ENCODE peak calls at places on chromosomes 3 and 15, in four cellular contexts. One of them, this sample, is unnamed.

GRCh38 chr3:171286580-171287249 is 173.5 kb downstream of the TNIK start:
- DNase-seq in GM23248: no peak
- DNase-seq in neural progenitor cell: no peak
- DNase-seq in GM23338: no peak
- DNase-seq in this sample: peak

GRCh38 chr3:14450922-14451606 is 48.7 kb downstream of the SLC6A6 start:
- DNase-seq in neural progenitor cell: no peak
- DNase-seq in GM23338: no peak
- DNase-seq in GM23248: no peak
- DNase-seq in this sample: no peak

GRCh38 chr3:177306252-177306651 is 109.0 kb upstream of the TBL1XR1 start:
- DNase-seq in neural progenitor cell: no peak
- DNase-seq in GM23338: no peak
- DNase-seq in GM23248: peak
- DNase-seq in this sample: peak

GRCh38 chr3:134640872-134641470 is 9.9 kb downstream of the KY start:
- DNase-seq in GM23248: peak
- DNase-seq in neural progenitor cell: peak
- DNase-seq in GM23338: peak
- DNase-seq in this sample: peak

GRCh38 chr3:109806929-109807328 is 469.6 kb upstream of the DPPA4 start:
- DNase-seq in GM23248: peak
- DNase-seq in neural progenitor cell: no peak
- DNase-seq in GM23338: no peak
- DNase-seq in this sample: peak

GRCh38 chr3:143066033-143066432 is 53.5 kb upstream of the CHST2 start:
- DNase-seq in GM23248: no peak
- DNase-seq in neural progenitor cell: no peak
- DNase-seq in GM23338: no peak
- DNase-seq in this sample: no peak

GRCh38 chr3:141476033-141476432 is 10.8 kb upstream of the RASA2 start:
- DNase-seq in GM23248: no peak
- DNase-seq in neural progenitor cell: no peak
- DNase-seq in GM23338: no peak
- DNase-seq in this sample: no peak

GRCh38 chr3:12120374-12121140 is 38.2 kb downstream of the TIMP4 start:
- DNase-seq in GM23248: no peak
- DNase-seq in neural progenitor cell: no peak
- DNase-seq in GM23338: no peak
- DNase-seq in this sample: no peak

GRCh38 chr3:35817212-35817611 is 177.9 kb downstream of the ARPP21 start:
- DNase-seq in GM23248: no peak
- DNase-seq in GM23338: no peak
- DNase-seq in neural progenitor cell: no peak
- DNase-seq in this sample: no peak

GRCh38 chr3:39398700-39399099 is 7.8 kb upstream of the RPSA start:
- DNase-seq in neural progenitor cell: no peak
- DNase-seq in GM23248: no peak
- DNase-seq in GM23338: no peak
- DNase-seq in this sample: no peak

GRCh38 chr3:147298511-147298982 is 107.8 kb downstream of the ZIC4 start:
- DNase-seq in GM23338: peak
- DNase-seq in neural progenitor cell: no peak
- DNase-seq in GM23248: peak
- DNase-seq in this sample: peak

GRCh38 chr15:66760968-66761722 is 59.1 kb downstream of the SMAD6 start:
- DNase-seq in GM23248: peak
- DNase-seq in neural progenitor cell: no peak
- DNase-seq in GM23338: no peak
- DNase-seq in this sample: no peak

GRCh38 chr3:123602325-123602724 is 17.5 kb upstream of the HACD2 start:
- DNase-seq in GM23248: peak
- DNase-seq in neural progenitor cell: no peak
- DNase-seq in GM23338: no peak
- DNase-seq in this sample: peak

GRCh38 chr3:177973241-177973840 is 562.9 kb upstream of the KCNMB2 start:
- DNase-seq in neural progenitor cell: no peak
- DNase-seq in GM23338: no peak
- DNase-seq in GM23248: peak
- DNase-seq in this sample: peak

GRCh38 chr15:47027322-47027946 is 689.9 kb upstream of the SEMA6D start:
- DNase-seq in GM23248: no peak
- DNase-seq in neural progenitor cell: peak
- DNase-seq in GM23338: peak
- DNase-seq in this sample: no peak

GRCh38 chr3:30752961-30753360 is 141.5 kb downstream of the GADL1 start:
- DNase-seq in GM23338: no peak
- DNase-seq in neural progenitor cell: no peak
- DNase-seq in GM23248: peak
- DNase-seq in this sample: peak

GRCh38 chr15:40471778-40472130 is 970 bp downstream of the CHST14 start:
- DNase-seq in neural progenitor cell: peak
- DNase-seq in GM23338: peak
- DNase-seq in GM23248: peak
- DNase-seq in this sample: peak

GRCh38 chr15:57367556-57367955 is 8.7 kb upstream of the CGNL1 start:
- DNase-seq in GM23338: no peak
- DNase-seq in GM23248: no peak
- DNase-seq in neural progenitor cell: no peak
- DNase-seq in this sample: no peak

GRCh38 chr15:51097553-51098330 is 3.0 kb upstream of the TNFAIP8L3 start:
- DNase-seq in neural progenitor cell: no peak
- DNase-seq in GM23338: no peak
- DNase-seq in GM23248: peak
- DNase-seq in this sample: peak

GRCh38 chr15:63718590-63719035 is 115.1 kb downstream of the HERC1 start:
- DNase-seq in GM23248: peak
- DNase-seq in GM23338: no peak
- DNase-seq in neural progenitor cell: no peak
- DNase-seq in this sample: peak

GRCh38 chr3:146134348-146135117 is 26.5 kb downstream of the PLOD2 start:
- DNase-seq in GM23248: peak
- DNase-seq in GM23338: peak
- DNase-seq in neural progenitor cell: no peak
- DNase-seq in this sample: no peak

GRCh38 chr3:184177331-184177731 is 2.7 kb downstream of the AP2M1 start:
- DNase-seq in GM23338: no peak
- DNase-seq in neural progenitor cell: peak
- DNase-seq in GM23248: peak
- DNase-seq in this sample: no peak

GRCh38 chr15:30992465-30992864 is 1.0 kb upstream of the MTMR10 start:
- DNase-seq in GM23338: no peak
- DNase-seq in GM23248: peak
- DNase-seq in neural progenitor cell: no peak
- DNase-seq in this sample: no peak

GRCh38 chr3:13235079-13235478 is 161.8 kb upstream of the IQSEC1 start:
- DNase-seq in GM23248: no peak
- DNase-seq in neural progenitor cell: no peak
- DNase-seq in GM23338: peak
- DNase-seq in this sample: peak

GRCh38 chr15:78739996-78740903 is 71.0 kb downstream of the ADAMTS7 start:
- DNase-seq in GM23338: peak
- DNase-seq in neural progenitor cell: peak
- DNase-seq in GM23248: peak
- DNase-seq in this sample: peak

GRCh38 chr3:178320481-178321352 is 215.5 kb upstream of the KCNMB2 start:
- DNase-seq in neural progenitor cell: no peak
- DNase-seq in GM23338: no peak
- DNase-seq in GM23248: peak
- DNase-seq in this sample: peak

GRCh38 chr3:126849768-126850167 is 133.1 kb upstream of the PLXNA1 start:
- DNase-seq in neural progenitor cell: no peak
- DNase-seq in GM23338: no peak
- DNase-seq in GM23248: no peak
- DNase-seq in this sample: no peak

GRCh38 chr15:66951976-66952375 is 113.4 kb upstream of the SMAD3 start:
- DNase-seq in GM23338: no peak
- DNase-seq in neural progenitor cell: no peak
- DNase-seq in GM23248: no peak
- DNase-seq in this sample: no peak

GRCh38 chr3:37024820-37025405 is 31.6 kb downstream of the MLH1 start:
- DNase-seq in GM23248: no peak
- DNase-seq in neural progenitor cell: no peak
- DNase-seq in GM23338: no peak
- DNase-seq in this sample: no peak

GRCh38 chr15:66777596-66778313 is 75.7 kb downstream of the SMAD6 start:
- DNase-seq in GM23248: peak
- DNase-seq in GM23338: no peak
- DNase-seq in neural progenitor cell: no peak
- DNase-seq in this sample: no peak

GRCh38 chr3:46908294-46908985 is 30.9 kb downstream of the PTH1R start:
- DNase-seq in neural progenitor cell: no peak
- DNase-seq in GM23338: no peak
- DNase-seq in GM23248: peak
- DNase-seq in this sample: peak

GRCh38 chr15:52164631-52165265 is 26.4 kb downstream of the GNB5 start:
- DNase-seq in GM23248: peak
- DNase-seq in neural progenitor cell: no peak
- DNase-seq in GM23338: no peak
- DNase-seq in this sample: no peak
- TF ChIP-seq EZH2 in GM23248: no peak
- TF ChIP-seq EZH2 in neural progenitor cell: no peak
- TF ChIP-seq EZH2 in GM23338: no peak
- TF ChIP-seq EZH2 in this sample: no peak

DNA sequence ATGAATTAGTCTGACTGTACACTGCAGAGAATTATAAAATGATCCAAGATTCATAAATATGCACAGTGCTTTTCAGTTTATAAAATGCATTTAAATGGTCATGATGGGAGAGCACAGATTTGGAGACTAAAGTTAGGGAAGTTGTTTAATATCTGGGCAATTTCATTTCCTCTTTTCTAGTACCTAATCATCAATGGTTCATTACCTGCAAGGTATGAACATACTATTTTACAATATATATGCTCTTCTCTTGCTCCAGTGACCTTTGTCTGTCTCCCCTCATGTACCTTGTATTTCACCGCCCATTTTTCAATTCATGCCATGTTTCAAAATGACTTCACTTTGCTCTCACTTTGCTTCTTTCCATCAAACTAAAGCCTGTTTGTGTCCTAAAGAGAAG is 114.5 kb downstream of the SUCNR1 start:
- DNase-seq in neural progenitor cell: no peak
- DNase-seq in GM23338: no peak
- DNase-seq in GM23248: no peak
- DNase-seq in this sample: no peak
- TF ChIP-seq EZH2phosphoT487 in neural progenitor cell: no peak
- TF ChIP-seq EZH2phosphoT487 in GM23338: no peak
- TF ChIP-seq EZH2phosphoT487 in GM23248: no peak
- TF ChIP-seq EZH2phosphoT487 in this sample: no peak

DNA sequence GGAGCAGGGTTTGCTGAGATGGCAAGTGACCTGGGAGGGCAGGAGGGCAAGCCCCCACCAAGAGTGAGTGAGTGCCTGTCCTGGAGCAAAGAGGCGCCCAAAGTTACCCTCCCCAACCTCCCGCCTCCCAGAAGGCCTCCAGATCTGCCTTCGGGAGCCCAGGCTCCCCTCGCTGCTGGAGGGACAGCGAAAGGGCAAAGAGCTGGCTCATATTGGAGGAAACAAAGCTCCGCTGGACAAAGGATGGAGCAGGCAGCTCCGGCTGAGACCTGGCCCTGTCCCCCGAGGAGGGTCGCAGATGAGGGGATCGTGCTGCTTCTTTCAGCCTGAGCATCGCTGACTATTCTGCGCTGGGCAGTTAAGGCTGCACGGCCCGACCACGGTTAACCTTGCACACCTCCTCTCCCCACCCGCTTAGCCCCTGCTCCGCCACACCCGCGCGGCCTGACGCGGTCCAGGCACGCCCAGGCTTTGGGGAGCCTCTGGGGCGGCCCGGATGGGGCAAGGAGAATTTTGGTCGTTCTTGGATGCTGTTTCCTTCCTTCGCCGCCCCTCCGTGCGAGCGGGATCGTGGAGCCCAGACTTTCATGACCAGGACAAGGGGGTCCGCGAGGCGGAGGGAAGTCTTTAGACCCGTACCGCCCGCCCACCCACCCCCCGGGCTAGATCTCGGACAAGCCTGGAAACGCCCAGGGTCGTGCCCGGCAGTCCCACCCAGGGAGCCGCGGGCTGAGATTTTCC is 651 bp downstream of the PLCD1 start:
- DNase-seq in GM23338: peak
- DNase-seq in neural progenitor cell: peak
- DNase-seq in GM23248: peak
- DNase-seq in this sample: no peak
- TF ChIP-seq EZH2 in GM23338: peak
- TF ChIP-seq EZH2 in neural progenitor cell: peak
- TF ChIP-seq EZH2 in GM23248: no peak
- TF ChIP-seq EZH2 in this sample: no peak

DNA sequence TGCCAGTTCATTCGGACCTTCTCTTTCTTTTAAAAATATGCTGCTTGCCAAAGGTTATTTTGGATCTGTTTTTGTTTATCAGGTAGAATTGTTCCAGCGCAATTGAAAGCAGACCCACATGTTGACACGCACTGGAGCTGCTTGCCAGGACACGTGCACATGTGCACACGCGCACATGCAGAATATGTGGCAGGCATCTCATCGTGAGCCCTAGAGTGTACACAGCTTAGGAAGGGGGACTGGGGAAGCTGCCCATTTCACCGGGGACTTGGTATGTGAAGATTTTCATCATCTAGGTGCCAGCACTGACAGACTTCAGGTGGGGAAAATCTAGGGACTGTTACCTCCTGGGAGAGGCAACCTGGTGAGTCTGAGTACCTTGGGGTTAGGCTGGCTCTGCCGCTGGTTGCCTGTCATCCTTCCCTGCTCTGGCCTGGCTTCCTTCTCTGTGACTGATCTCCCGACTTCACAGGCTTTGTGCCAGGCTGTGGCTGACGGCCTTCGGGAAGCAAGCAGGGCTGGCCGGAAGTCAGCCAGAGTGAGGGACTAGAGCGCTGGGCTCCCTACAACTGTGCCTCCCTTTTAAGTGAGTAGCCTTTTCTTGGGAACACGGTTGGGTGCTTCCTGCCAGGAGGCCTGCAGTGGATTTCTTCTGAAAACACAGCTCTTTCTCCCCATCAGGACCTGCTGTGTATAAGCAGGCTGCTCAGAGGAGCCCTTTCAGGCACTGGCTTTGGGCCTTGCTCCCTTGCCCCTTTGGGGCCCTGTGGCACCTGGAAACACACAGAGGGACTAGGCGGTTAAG is 129.3 kb downstream of the EEFSEC start:
- DNase-seq in GM23338: peak
- DNase-seq in neural progenitor cell: no peak
- DNase-seq in GM23248: peak
- DNase-seq in this sample: no peak
- TF ChIP-seq EZH2phosphoT487 in GM23338: no peak
- TF ChIP-seq EZH2phosphoT487 in neural progenitor cell: no peak
- TF ChIP-seq EZH2phosphoT487 in GM23248: no peak
- TF ChIP-seq EZH2phosphoT487 in this sample: no peak